ENCODE peak calls at places on chromosomes 3 and 15, in six cellular contexts. Q is heart left ventricle, E is adrenal gland, L is spleen, P is H54, U is stomach. Y is an unnamed sample.

GRCh38 chr15:67137951-67138935 is 72.8 kb downstream of the SMAD3 start:
- DNase-seq in Q (no peak), E (no peak), L (no peak), P (no peak), U (no peak), Y (no peak)

GRCh38 chr3:181329024-181329423 is 339.5 kb upstream of the DNAJC19 start:
- DNase-seq in Q (no peak), E (no peak), L (no peak), P (no peak), U (no peak), Y (no peak)

GRCh38 chr3:170043506-170043905 is 5.7 kb downstream of the GPR160 start:
- DNase-seq in Q (no peak), E (no peak), L (no peak), P (no peak), U (no peak), Y (no peak)

GRCh38 chr3:147653309-147653923 is 244.3 kb downstream of the ZIC1 start:
- DNase-seq in Q (no peak), E (no peak), L (no peak), P (no peak), U (no peak), Y (no peak)

GRCh38 chr3:87733671-87734367 is 325.0 kb downstream of the CGGBP1 start:
- DNase-seq in Q (no peak), E (no peak), L (no peak), P (no peak), U (no peak), Y (no peak)

GRCh38 chr3:17372811-17373210 is 369.6 kb downstream of the TBC1D5 start:
- DNase-seq in Q (no peak), E (no peak), L (no peak), P (no peak), U (no peak), Y (no peak)

GRCh38 chr3:182612332-182612731 is 181.0 kb upstream of the ATP11B start:
- DNase-seq in Q (no peak), E (no peak), L (no peak), P (no peak), U (no peak), Y (no peak)

GRCh38 chr3:106206165-106206564 is 337.4 kb upstream of the CBLB start:
- DNase-seq in Q (no peak), E (peak), L (no peak), P (no peak), U (no peak), Y (no peak)

GRCh38 chr3:194872669-194872977 is 186.9 kb downstream of the FAM43A start:
- DNase-seq in Q (no peak), E (no peak), L (no peak), P (no peak), U (no peak), Y (no peak)

GRCh38 chr15:82809308-82810060 is at the start of gene WHAMM:
- DNase-seq in Q (peak), E (peak), L (peak), P (peak), U (peak), Y (peak)

GRCh38 chr15:82808634-82809041 is 790 bp upstream of the WHAMM start:
- DNase-seq in Q (no peak), E (no peak), L (no peak), P (no peak), U (no peak), Y (no peak)

GRCh38 chr15:82810863-82811421 is 1.5 kb downstream of the WHAMM start:
- DNase-seq in Q (no peak), E (no peak), L (no peak), P (no peak), U (no peak), Y (peak)

GRCh38 chr15:82807920-82808633 is 1.4 kb upstream of the WHAMM start:
- DNase-seq in Q (no peak), E (no peak), L (no peak), P (no peak), U (no peak), Y (no peak)

DNA sequence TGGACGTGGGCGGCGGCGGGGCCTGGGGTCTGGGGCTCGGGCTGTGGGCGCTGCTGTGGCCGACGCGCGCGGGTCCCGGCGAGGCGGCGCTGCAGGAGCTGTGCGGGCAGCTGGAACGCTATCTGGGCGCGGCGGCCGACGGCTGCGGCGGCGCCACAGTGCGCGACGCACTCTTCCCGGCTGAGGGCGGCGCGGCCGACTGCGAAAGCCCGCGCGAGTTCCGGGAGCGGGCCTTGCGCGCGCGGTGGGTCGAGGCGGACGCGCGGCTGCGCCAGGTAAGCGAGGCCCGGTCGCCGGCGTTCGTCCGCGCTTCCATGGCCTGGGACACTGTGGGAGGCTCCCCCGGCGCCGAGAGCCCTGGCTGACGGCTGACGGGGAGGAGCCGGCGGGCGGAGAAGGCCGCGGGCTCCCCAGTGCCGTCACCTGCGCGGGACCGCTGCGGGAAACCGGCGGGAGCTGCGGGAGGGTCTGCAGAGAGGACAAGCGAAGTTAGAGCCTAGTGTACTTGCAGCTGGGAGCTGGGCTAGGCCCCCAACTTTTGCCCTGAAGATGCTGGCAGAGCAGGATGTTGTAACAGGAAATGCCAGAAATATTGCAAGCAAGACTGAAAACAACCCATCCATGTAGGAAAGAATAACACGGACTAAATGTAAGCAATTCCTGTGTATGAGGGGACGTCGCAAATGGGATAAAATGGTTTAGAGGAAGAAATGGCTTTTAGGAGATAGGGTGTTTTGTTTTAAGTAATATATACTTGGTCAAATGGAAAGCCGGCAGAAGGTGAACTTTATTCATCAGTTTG is 834 bp downstream of the WHAMM start:
- DNase-seq in Q (peak), E (peak), L (peak), P (no peak), U (peak), Y (peak)
- TF ChIP-seq POLR2A in Q (no peak), E (peak), L (no peak), P (peak), U (no peak), Y (no peak)

GRCh38 chr15:44712108-44713005 is 1.0 kb downstream of the B2M start:
- DNase-seq in Q (peak), E (peak), L (peak), P (peak), U (peak), Y (peak)

GRCh38 chr15:44710236-44711088 is 661 bp downstream of the PATL2 start:
- DNase-seq in Q (no peak), E (peak), L (peak), P (no peak), U (peak), Y (peak)

GRCh38 chr15:44711089-44711355 is at the start of gene PATL2:
- DNase-seq in Q (no peak), E (no peak), L (no peak), P (no peak), U (no peak), Y (no peak)

GRCh38 chr15:44713006-44713966 is 2.0 kb downstream of the B2M start:
- DNase-seq in Q (no peak), E (no peak), L (no peak), P (no peak), U (no peak), Y (peak)

GRCh38 chr15:44711356-44712107 is at the start of gene B2M:
- DNase-seq in Q (peak), E (peak), L (peak), P (peak), U (peak), Y (peak)
- TF ChIP-seq POLR2A in Q (peak), E (peak), L (peak), P (peak), U (no peak), Y (peak)

GRCh38 chr3:129441782-129442181 is 1.8 kb downstream of the IFT122 start:
- DNase-seq in Q (no peak), E (no peak), L (no peak), P (no peak), U (no peak), Y (peak)

GRCh38 chr3:129441215-129441614 is 1.2 kb downstream of the IFT122 start:
- DNase-seq in Q (no peak), E (no peak), L (no peak), P (no peak), U (no peak), Y (peak)

GRCh38 chr3:129442486-129442885 is 2.5 kb downstream of the IFT122 start:
- DNase-seq in Q (no peak), E (no peak), L (no peak), P (no peak), U (no peak), Y (no peak)

GRCh38 chr3:129440648-129441190 is 695 bp downstream of the IFT122 start:
- DNase-seq in Q (no peak), E (no peak), L (no peak), P (no peak), U (no peak), Y (no peak)

DNA sequence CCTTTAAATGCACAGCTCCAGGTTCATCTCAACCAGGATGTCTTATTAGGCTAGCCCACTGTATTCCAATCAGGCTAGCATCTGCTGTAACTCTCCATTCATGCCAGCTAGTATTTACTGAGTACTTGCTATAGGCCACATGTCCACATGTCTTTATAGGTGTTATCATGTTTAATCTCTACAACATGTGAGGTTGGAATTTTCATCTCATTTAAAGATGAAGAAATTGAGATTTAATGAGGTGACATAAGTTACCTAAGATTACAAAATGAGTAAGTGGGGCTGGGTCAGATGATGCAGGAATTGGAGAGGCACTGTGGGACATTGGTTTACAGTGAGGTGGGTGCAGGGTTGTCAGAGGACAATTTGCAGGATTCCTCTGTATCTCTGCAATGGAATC is 2.9 kb downstream of the IFT122 start:
- DNase-seq in Q (no peak), E (no peak), L (no peak), P (no peak), U (no peak), Y (no peak)
- TF ChIP-seq POLR2A in Q (no peak), E (no peak), L (no peak), P (no peak), U (no peak), Y (no peak)

DNA sequence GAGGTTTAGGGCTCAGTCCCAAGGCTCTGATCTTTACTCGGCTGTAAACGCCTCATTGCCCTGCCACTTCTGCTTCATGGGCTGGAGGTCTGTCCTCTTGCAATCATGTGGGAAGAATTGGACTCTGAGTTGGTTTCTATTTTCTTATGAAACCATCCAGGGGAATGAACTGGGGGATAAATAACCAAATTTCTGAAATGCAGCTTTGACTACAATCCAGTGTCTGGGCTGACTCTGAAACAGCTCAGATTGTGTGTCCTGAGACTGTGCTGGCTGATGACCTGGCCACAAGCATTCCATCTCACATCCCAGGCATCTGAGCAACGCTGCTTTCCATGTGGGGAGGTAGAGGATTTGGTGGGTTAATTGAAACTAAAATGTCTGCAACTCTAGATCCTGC is 71.0 kb upstream of the GALNT15 start:
- DNase-seq in Q (no peak), E (no peak), L (no peak), P (no peak), U (no peak), Y (no peak)
- TF ChIP-seq POLR2A in Q (no peak), E (no peak), L (no peak), P (no peak), U (no peak), Y (no peak)

Y was measured in NB4.